ENCODE peak calls at places on chromosomes 1 and 21, in eight cellular contexts. Z is 8988T, R is GM12865, J is fibroblast of pulmonary artery, K is iPS-NIHi11, V is adipocyte, U is ELR, O is Calu3. F is an unnamed sample.

GRCh38 chr1:169683661-169684060 is 27.8 kb downstream of the SELL start:
- DNase-seq in K (no peak), Z (no peak), V (no peak), U (no peak), O (no peak), J (no peak), R (no peak), F (no peak)

GRCh38 chr1:228968841-228969606 is 233.7 kb downstream of the RHOU start:
- DNase-seq in U (no peak), Z (no peak), O (no peak), J (no peak), R (no peak), K (no peak), V (no peak), F (no peak)

GRCh38 chr1:159009704-159010361 is at the start of gene IFI16:
- DNase-seq in U (peak; percentile 96), V (peak; percentile 95), J (peak; percentile 98), R (peak; percentile 91), K (peak; percentile 14), O (peak; percentile 58), Z (no peak), F (peak; percentile 48)

GRCh38 chr1:183270541-183271141 is 84.6 kb downstream of the LAMC2 start:
- DNase-seq in U (peak; percentile 96), V (peak; percentile 93), R (peak; percentile 65), K (no peak), O (no peak), J (peak; percentile 87), Z (no peak), F (peak; percentile 23)

GRCh38 chr1:154501423-154502065 is 475 bp upstream of the TDRD10 start:
- DNase-seq in Z (no peak), J (peak; percentile 22), U (no peak), R (no peak), O (peak; percentile 40), V (peak; percentile 44), K (peak; percentile 61), F (no peak)

GRCh38 chr1:33655496-33655895 is 183.1 kb downstream of the ZSCAN20 start:
- DNase-seq in K (no peak), U (no peak), J (no peak), V (no peak), Z (no peak), O (no peak), R (no peak), F (no peak)

GRCh38 chr1:174114788-174115448 is 44.4 kb upstream of the RABGAP1L start:
- DNase-seq in J (peak; percentile 58), K (peak; percentile 53), O (peak; percentile 56), U (peak; percentile 85), V (peak; percentile 52), Z (no peak), R (peak; percentile 64), F (peak; percentile 68)

GRCh38 chr1:27968692-27969091 is 8.9 kb downstream of the XKR8 start:
- DNase-seq in V (peak; percentile 76), O (peak; percentile 19), Z (no peak), U (peak; percentile 96), K (no peak), J (peak; percentile 70), R (no peak), F (peak; percentile 95)

GRCh38 chr21:35159881-35160280 is 110.8 kb upstream of the RUNX1 start:
- DNase-seq in V (no peak), R (no peak), O (no peak), Z (no peak), U (peak; percentile 78), J (peak; percentile 82), K (no peak), F (peak; percentile 55)

GRCh38 chr1:156896490-156897033 is 3.0 kb downstream of the PEAR1 start:
- DNase-seq in R (no peak), O (peak; percentile 27), J (peak; percentile 85), K (peak; percentile 44), V (peak; percentile 75), U (peak; percentile 99), Z (peak; percentile 99), F (peak; percentile 96)

GRCh38 chr1:111441573-111442192 is 7.4 kb downstream of the WDR77 start:
- DNase-seq in J (peak; percentile 40), O (peak; percentile 28), K (peak; percentile 61), R (peak; percentile 72), U (peak; percentile 48), V (peak; percentile 45), Z (no peak), F (peak; percentile 35)

GRCh38 chr1:157691285-157691920 is 9.2 kb downstream of the FCRL3 start:
- DNase-seq in K (peak; percentile 68), V (peak; percentile 56), O (peak; percentile 45), Z (no peak), R (peak; percentile 24), U (peak; percentile 49), J (peak; percentile 23), F (peak; percentile 62)

GRCh38 chr1:227316941-227317540 is 1.3 kb downstream of the CDC42BPA start:
- DNase-seq in O (no peak), R (no peak), Z (no peak), U (peak; percentile 59), K (no peak), V (peak; percentile 54), J (peak; percentile 35), F (peak; percentile 55)

GRCh38 chr1:225652726-225653462 is at the start of gene ENAH:
- DNase-seq in R (peak; percentile 34), K (peak; percentile 89), V (peak; percentile 95), J (peak; percentile 85), O (peak; percentile 87), U (peak; percentile 79), Z (peak; percentile 65), F (peak; percentile 88)

GRCh38 chr21:35127851-35128250 is 78.7 kb upstream of the RUNX1 start:
- DNase-seq in R (no peak), K (no peak), V (no peak), U (peak; percentile 30), O (no peak), J (no peak), Z (no peak), F (peak; percentile 31)

GRCh38 chr1:100542264-100542663 is 4.3 kb downstream of the GPR88 start:
- DNase-seq in V (no peak), K (no peak), Z (no peak), O (no peak), J (no peak), R (no peak), U (no peak), F (no peak)

GRCh38 chr1:36323636-36324321 is at the start of gene EVA1B:
- DNase-seq in V (peak; percentile 92), O (peak; percentile 73), R (peak; percentile 59), J (peak; percentile 84), U (peak; percentile 85), K (peak; percentile 88), Z (peak; percentile 68), F (peak; percentile 54)

GRCh38 chr1:93597697-93598096 is 83.9 kb downstream of the BCAR3 start:
- DNase-seq in O (no peak), U (no peak), R (no peak), Z (no peak), J (no peak), V (no peak), K (no peak), F (no peak)

GRCh38 chr1:15734901-15735300 is 1.2 kb upstream of the SLC25A34 start:
- DNase-seq in U (no peak), R (no peak), K (no peak), O (no peak), J (no peak), V (no peak), Z (no peak), F (no peak)

GRCh38 chr1:1285618-1286311 is 5.5 kb downstream of the SCNN1D start:
- DNase-seq in R (no peak), J (no peak), U (no peak), Z (no peak), O (no peak), K (peak; percentile 30), V (no peak), F (no peak)

GRCh38 chr1:210369425-210369824 is 40.7 kb downstream of the HHAT start:
- DNase-seq in R (no peak), V (no peak), U (no peak), O (no peak), Z (no peak), K (no peak), J (no peak), F (no peak)

GRCh38 chr1:24673336-24673735 is 30.2 kb downstream of the SRRM1 start:
- DNase-seq in V (peak; percentile 42), O (no peak), U (peak; percentile 46), J (peak; percentile 16), R (no peak), Z (no peak), K (no peak), F (no peak)

F was measured in PC-3.